ENCODE peak calls at places on chromosomes 1 and 21, in five cellular contexts. One of them, this sample, is unnamed.

GRCh38 chr1:154970631-154971340 is at the start of gene SHC1:
- DNase-seq in GM06990: no peak
- DNase-seq in CD4-positive, alpha-beta T cell: no peak
- DNase-seq in breast epithelium: peak
- DNase-seq in neural crest cell: peak
- DNase-seq in this sample: peak

GRCh38 chr1:189774721-189775287 is 702.9 kb downstream of the BRINP3 start:
- DNase-seq in GM06990: no peak
- DNase-seq in CD4-positive, alpha-beta T cell: no peak
- DNase-seq in breast epithelium: no peak
- DNase-seq in neural crest cell: no peak
- DNase-seq in this sample: no peak

GRCh38 chr1:205343431-205344009 is 13.2 kb downstream of the KLHDC8A start:
- DNase-seq in GM06990: no peak
- DNase-seq in CD4-positive, alpha-beta T cell: no peak
- DNase-seq in breast epithelium: no peak
- DNase-seq in neural crest cell: peak
- DNase-seq in this sample: no peak

GRCh38 chr1:19028110-19028509 is 71.6 kb upstream of the IFFO2 start:
- DNase-seq in GM06990: no peak
- DNase-seq in CD4-positive, alpha-beta T cell: no peak
- DNase-seq in breast epithelium: no peak
- DNase-seq in neural crest cell: no peak
- DNase-seq in this sample: no peak

GRCh38 chr1:198676253-198676652 is 37.4 kb downstream of the PTPRC start:
- DNase-seq in GM06990: no peak
- DNase-seq in CD4-positive, alpha-beta T cell: no peak
- DNase-seq in breast epithelium: no peak
- DNase-seq in neural crest cell: no peak
- DNase-seq in this sample: no peak

GRCh38 chr1:32273389-32274208 is 18.3 kb upstream of the HDAC1 start:
- DNase-seq in GM06990: no peak
- DNase-seq in CD4-positive, alpha-beta T cell: peak
- DNase-seq in breast epithelium: no peak
- DNase-seq in neural crest cell: no peak
- DNase-seq in this sample: no peak

GRCh38 chr1:43975249-43975961 is 645 bp downstream of the ATP6V0B start:
- DNase-seq in GM06990: peak
- DNase-seq in CD4-positive, alpha-beta T cell: peak
- DNase-seq in breast epithelium: peak
- DNase-seq in neural crest cell: no peak
- DNase-seq in this sample: no peak

GRCh38 chr1:40582121-40582520 is 50.7 kb downstream of the ZNF684 start:
- DNase-seq in GM06990: no peak
- DNase-seq in CD4-positive, alpha-beta T cell: no peak
- DNase-seq in breast epithelium: no peak
- DNase-seq in neural crest cell: no peak
- DNase-seq in this sample: no peak

GRCh38 chr1:9263276-9263855 is 28.8 kb downstream of the H6PD start:
- DNase-seq in GM06990: no peak
- DNase-seq in CD4-positive, alpha-beta T cell: no peak
- DNase-seq in breast epithelium: no peak
- DNase-seq in neural crest cell: no peak
- DNase-seq in this sample: no peak

GRCh38 chr1:19885821-19886220 is 3.6 kb downstream of the OTUD3 start:
- DNase-seq in GM06990: no peak
- DNase-seq in CD4-positive, alpha-beta T cell: no peak
- DNase-seq in breast epithelium: no peak
- DNase-seq in neural crest cell: no peak
- DNase-seq in this sample: no peak

GRCh38 chr1:221509575-221510360 is 232.1 kb downstream of the DUSP10 start:
- DNase-seq in GM06990: no peak
- DNase-seq in CD4-positive, alpha-beta T cell: no peak
- DNase-seq in breast epithelium: no peak
- DNase-seq in neural crest cell: no peak
- DNase-seq in this sample: no peak

GRCh38 chr1:9689011-9689706 is 37.6 kb downstream of the PIK3CD start:
- DNase-seq in GM06990: peak
- DNase-seq in CD4-positive, alpha-beta T cell: peak
- DNase-seq in breast epithelium: peak
- DNase-seq in neural crest cell: peak
- DNase-seq in this sample: no peak

GRCh38 chr1:8047686-8048522 is 21.8 kb upstream of the ERRFI1 start:
- DNase-seq in GM06990: no peak
- DNase-seq in CD4-positive, alpha-beta T cell: no peak
- DNase-seq in breast epithelium: no peak
- DNase-seq in neural crest cell: no peak
- DNase-seq in this sample: peak

GRCh38 chr1:94612555-94613204 is 71.1 kb upstream of the F3 start:
- DNase-seq in GM06990: no peak
- DNase-seq in CD4-positive, alpha-beta T cell: no peak
- DNase-seq in breast epithelium: no peak
- DNase-seq in neural crest cell: no peak
- DNase-seq in this sample: no peak

GRCh38 chr1:9877962-9878361 is 32.1 kb downstream of the CTNNBIP1 start:
- DNase-seq in GM06990: no peak
- DNase-seq in CD4-positive, alpha-beta T cell: no peak
- DNase-seq in breast epithelium: peak
- DNase-seq in neural crest cell: no peak
- DNase-seq in this sample: no peak

GRCh38 chr1:7642781-7643180 is 128.3 kb upstream of the VAMP3 start:
- DNase-seq in GM06990: no peak
- DNase-seq in CD4-positive, alpha-beta T cell: no peak
- DNase-seq in breast epithelium: no peak
- DNase-seq in neural crest cell: no peak
- DNase-seq in this sample: no peak

GRCh38 chr1:221729771-221730170 is 12.1 kb downstream of the DUSP10 start:
- DNase-seq in GM06990: no peak
- DNase-seq in CD4-positive, alpha-beta T cell: no peak
- DNase-seq in breast epithelium: no peak
- DNase-seq in neural crest cell: no peak
- DNase-seq in this sample: no peak

GRCh38 chr1:4527819-4528218 is 126.6 kb upstream of the AJAP1 start:
- DNase-seq in GM06990: no peak
- DNase-seq in CD4-positive, alpha-beta T cell: no peak
- DNase-seq in breast epithelium: no peak
- DNase-seq in neural crest cell: no peak
- DNase-seq in this sample: no peak

GRCh38 chr1:39501666-39502065 is 10.2 kb downstream of the BMP8A start:
- DNase-seq in GM06990: no peak
- DNase-seq in CD4-positive, alpha-beta T cell: no peak
- DNase-seq in breast epithelium: no peak
- DNase-seq in neural crest cell: no peak
- DNase-seq in this sample: peak

GRCh38 chr1:201304126-201304525 is 20.8 kb downstream of the PKP1 start:
- DNase-seq in GM06990: no peak
- DNase-seq in CD4-positive, alpha-beta T cell: no peak
- DNase-seq in breast epithelium: no peak
- DNase-seq in neural crest cell: no peak
- DNase-seq in this sample: no peak

GRCh38 chr1:39034114-39034654 is 8.0 kb downstream of the NDUFS5 start:
- DNase-seq in GM06990: no peak
- DNase-seq in CD4-positive, alpha-beta T cell: no peak
- DNase-seq in breast epithelium: no peak
- DNase-seq in neural crest cell: no peak
- DNase-seq in this sample: no peak

GRCh38 chr21:21182401-21182800 is 184.2 kb downstream of the NCAM2 start:
- DNase-seq in GM06990: no peak
- DNase-seq in CD4-positive, alpha-beta T cell: no peak
- DNase-seq in breast epithelium: no peak
- DNase-seq in neural crest cell: no peak
- DNase-seq in this sample: no peak

GRCh38 chr1:104120488-104120887 is 370.8 kb downstream of the AMY1C start:
- DNase-seq in GM06990: no peak
- DNase-seq in CD4-positive, alpha-beta T cell: no peak
- DNase-seq in breast epithelium: no peak
- DNase-seq in neural crest cell: no peak
- DNase-seq in this sample: no peak

GRCh38 chr1:76059461-76059860 is 15.1 kb upstream of the ST6GALNAC3 start:
- DNase-seq in GM06990: no peak
- DNase-seq in CD4-positive, alpha-beta T cell: no peak
- DNase-seq in breast epithelium: no peak
- DNase-seq in neural crest cell: no peak
- DNase-seq in this sample: no peak

GRCh38 chr1:223713546-223714420 is 1.4 kb downstream of the CAPN2 start:
- DNase-seq in GM06990: no peak
- DNase-seq in CD4-positive, alpha-beta T cell: no peak
- DNase-seq in breast epithelium: no peak
- DNase-seq in neural crest cell: no peak
- DNase-seq in this sample: no peak

GRCh38 chr1:44220001-44220751 is 6.9 kb downstream of the DMAP1 start:
- DNase-seq in GM06990: no peak
- DNase-seq in CD4-positive, alpha-beta T cell: no peak
- DNase-seq in breast epithelium: no peak
- DNase-seq in neural crest cell: no peak
- DNase-seq in this sample: no peak

GRCh38 chr1:111639602-111640198 is 20.1 kb downstream of the RAP1A start:
- DNase-seq in GM06990: no peak
- DNase-seq in CD4-positive, alpha-beta T cell: no peak
- DNase-seq in breast epithelium: no peak
- DNase-seq in neural crest cell: no peak
- DNase-seq in this sample: no peak

GRCh38 chr1:45584351-45585109 is 689 bp downstream of the NASP start:
- DNase-seq in GM06990: peak
- DNase-seq in CD4-positive, alpha-beta T cell: peak
- DNase-seq in breast epithelium: peak
- DNase-seq in neural crest cell: peak
- DNase-seq in this sample: peak

GRCh38 chr1:26027716-26028489 is 6.3 kb downstream of the EXTL1 start:
- DNase-seq in GM06990: no peak
- DNase-seq in CD4-positive, alpha-beta T cell: no peak
- DNase-seq in breast epithelium: no peak
- DNase-seq in neural crest cell: no peak
- DNase-seq in this sample: no peak

GRCh38 chr1:169107673-169108160 is 1.2 kb downstream of the ATP1B1 start:
- DNase-seq in GM06990: no peak
- DNase-seq in CD4-positive, alpha-beta T cell: no peak
- DNase-seq in breast epithelium: no peak
- DNase-seq in neural crest cell: no peak
- DNase-seq in this sample: no peak

GRCh38 chr1:213683529-213683928 is 304.2 kb upstream of the PROX1 start:
- DNase-seq in GM06990: no peak
- DNase-seq in CD4-positive, alpha-beta T cell: no peak
- DNase-seq in breast epithelium: no peak
- DNase-seq in neural crest cell: no peak
- DNase-seq in this sample: no peak

GRCh38 chr1:75124510-75124909 is 9.7 kb upstream of the LHX8 start:
- DNase-seq in GM06990: no peak
- DNase-seq in CD4-positive, alpha-beta T cell: no peak
- DNase-seq in breast epithelium: no peak
- DNase-seq in neural crest cell: no peak
- DNase-seq in this sample: no peak

GRCh38 chr1:93733340-93733739 is 51.7 kb upstream of the BCAR3 start:
- DNase-seq in GM06990: no peak
- DNase-seq in CD4-positive, alpha-beta T cell: no peak
- DNase-seq in breast epithelium: no peak
- DNase-seq in neural crest cell: no peak
- DNase-seq in this sample: no peak

GRCh38 chr1:102190429-102190828 is 193.7 kb upstream of the OLFM3 start:
- DNase-seq in GM06990: no peak
- DNase-seq in CD4-positive, alpha-beta T cell: no peak
- DNase-seq in breast epithelium: no peak
- DNase-seq in neural crest cell: no peak
- DNase-seq in this sample: no peak

DNA sequence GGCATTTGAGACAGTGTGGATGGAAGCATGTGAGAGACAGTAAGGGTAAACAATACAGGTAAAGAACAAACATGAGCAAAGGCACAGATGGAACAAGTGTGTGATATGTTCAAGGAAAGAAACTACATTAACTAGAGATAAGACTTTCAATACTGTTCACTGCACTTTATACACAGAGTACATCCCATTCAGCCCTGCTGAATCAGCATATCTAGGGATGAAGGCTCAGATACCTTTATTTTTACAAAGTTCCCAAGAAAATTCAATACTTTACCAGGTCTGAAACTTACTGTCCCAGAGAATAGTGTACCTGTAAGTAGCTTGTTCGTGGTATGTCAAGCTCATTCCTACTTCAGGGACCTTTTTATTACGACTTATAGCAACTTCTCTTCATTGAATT is 122.5 kb downstream of the LHX4 start:
- DNase-seq in GM06990: no peak
- DNase-seq in CD4-positive, alpha-beta T cell: no peak
- DNase-seq in breast epithelium: no peak
- DNase-seq in neural crest cell: no peak
- DNase-seq in this sample: no peak
- TF ChIP-seq CTCF in GM06990: no peak
- TF ChIP-seq CTCF in CD4-positive, alpha-beta T cell: no peak
- TF ChIP-seq CTCF in breast epithelium: no peak
- TF ChIP-seq CTCF in neural crest cell: no peak
- TF ChIP-seq CTCF in this sample: no peak

GRCh38 chr1:158329807-158330206 is 1.5 kb downstream of the CD1B start:
- DNase-seq in GM06990: no peak
- DNase-seq in CD4-positive, alpha-beta T cell: no peak
- DNase-seq in breast epithelium: no peak
- DNase-seq in neural crest cell: no peak
- DNase-seq in this sample: no peak
- TF ChIP-seq CTCF in GM06990: peak
- TF ChIP-seq CTCF in CD4-positive, alpha-beta T cell: peak
- TF ChIP-seq CTCF in breast epithelium: no peak
- TF ChIP-seq CTCF in neural crest cell: no peak
- TF ChIP-seq CTCF in this sample: no peak

GRCh38 chr21:45060089-45060488 is 14.3 kb upstream of the ADARB1 start:
- DNase-seq in GM06990: no peak
- DNase-seq in CD4-positive, alpha-beta T cell: no peak
- DNase-seq in breast epithelium: no peak
- DNase-seq in neural crest cell: no peak
- DNase-seq in this sample: no peak
- TF ChIP-seq CTCF in GM06990: no peak
- TF ChIP-seq CTCF in CD4-positive, alpha-beta T cell: no peak
- TF ChIP-seq CTCF in breast epithelium: no peak
- TF ChIP-seq CTCF in neural crest cell: no peak
- TF ChIP-seq CTCF in this sample: no peak

DNA sequence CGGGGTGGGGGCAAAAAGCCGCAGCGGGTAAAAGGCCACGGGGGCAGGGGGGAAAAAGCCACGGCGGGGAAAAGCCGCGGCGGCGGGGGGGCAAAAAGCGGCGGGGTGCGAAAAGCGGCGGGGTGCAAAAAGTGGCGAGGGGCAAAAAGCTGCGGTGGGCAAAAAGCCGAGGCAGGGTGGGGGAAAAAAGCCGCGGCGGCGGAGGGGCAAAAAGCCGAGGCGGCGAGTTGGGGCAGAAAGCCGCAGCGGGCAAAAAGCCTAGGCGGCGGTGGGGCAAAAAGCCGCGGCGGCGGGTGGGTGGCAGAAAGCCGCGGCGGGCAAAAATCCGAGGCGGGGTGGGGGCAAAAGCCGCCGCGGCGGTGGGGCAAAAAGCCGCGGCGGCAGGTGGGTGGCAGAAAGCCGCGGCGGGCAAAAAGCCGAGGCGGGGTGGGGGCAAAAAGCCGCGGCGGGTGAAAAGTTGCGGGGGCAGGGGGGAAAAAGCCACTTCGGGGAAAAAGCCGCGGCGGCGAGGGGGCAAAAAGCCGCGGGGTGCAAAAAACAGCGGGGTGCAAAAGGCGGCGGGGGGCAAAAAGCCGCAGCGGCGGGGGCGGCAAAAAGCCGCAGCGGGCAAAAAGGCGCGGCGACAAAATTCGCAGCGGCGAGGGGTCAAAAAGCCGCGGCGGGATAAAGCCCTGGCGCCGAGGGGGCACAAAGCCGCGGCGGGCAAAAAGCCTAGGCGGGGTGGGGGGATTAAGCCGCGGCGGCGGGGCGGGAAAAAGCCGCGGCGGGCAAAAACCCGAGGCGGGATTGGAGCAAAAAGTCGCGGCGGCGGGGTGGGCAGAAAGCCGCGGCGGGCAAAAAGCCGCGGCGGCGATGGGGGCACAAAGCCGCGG is 3901.2 kb downstream of the SRGAP2C start:
- DNase-seq in GM06990: no peak
- DNase-seq in CD4-positive, alpha-beta T cell: no peak
- DNase-seq in breast epithelium: no peak
- DNase-seq in neural crest cell: no peak
- DNase-seq in this sample: no peak
- TF ChIP-seq CTCF in GM06990: no peak
- TF ChIP-seq CTCF in CD4-positive, alpha-beta T cell: no peak
- TF ChIP-seq CTCF in breast epithelium: no peak
- TF ChIP-seq CTCF in neural crest cell: no peak
- TF ChIP-seq CTCF in this sample: no peak